ENCODE peak calls at places on chromosomes 11 and 22, in six cellular contexts. Q is A549, D is ovary, V is substantia nigra, I is fibroblast of lung, T is mesendoderm. S is an unnamed sample.

GRCh38 chr22:27809700-27810365 is 8.3 kb upstream of the MN1 start:
- DNase-seq in V (no peak), T (no peak), I (no peak), D (no peak), Q (no peak), S (no peak)

GRCh38 chr11:17161515-17161914 is 46.3 kb downstream of the PIK3C2A start:
- DNase-seq in Q (no peak), I (no peak), V (no peak), D (no peak), T (no peak), S (no peak)

GRCh38 chr11:70281114-70281729 is 10.7 kb downstream of the PPFIA1 start:
- DNase-seq in I (peak; percentile 76), Q (no peak), T (peak; percentile 21), V (no peak), D (no peak), S (no peak)

GRCh38 chr11:69074375-69074774 is 25.6 kb downstream of the TPCN2 start:
- DNase-seq in I (no peak), Q (no peak), D (no peak), T (no peak), V (no peak), S (no peak)

GRCh38 chr11:102727890-102728289 is 3.1 kb upstream of the MMP8 start:
- DNase-seq in I (peak; percentile 80), T (no peak), Q (no peak), D (no peak), V (no peak), S (no peak)

GRCh38 chr22:39598017-39598965 is 27.7 kb downstream of the CACNA1I start:
- DNase-seq in T (peak; percentile 86), V (no peak), Q (peak; percentile 14), D (no peak), I (no peak), S (peak; percentile 77)

GRCh38 chr11:27477831-27478230 is 5.2 kb upstream of the LGR4 start:
- DNase-seq in I (no peak), T (no peak), Q (no peak), V (no peak), D (no peak), S (no peak)

GRCh38 chr11:129951201-129951882 is 51.3 kb downstream of the PRDM10 start:
- DNase-seq in T (no peak), D (no peak), I (no peak), V (no peak), Q (no peak), S (no peak)

GRCh38 chr11:17494019-17494418 is 17.4 kb upstream of the ABCC8 start:
- DNase-seq in D (no peak), T (no peak), Q (no peak), V (no peak), I (no peak), S (no peak)

GRCh38 chr11:104075716-104076115 is 39.3 kb downstream of the DDI1 start:
- DNase-seq in Q (no peak), T (no peak), I (no peak), V (no peak), D (no peak), S (no peak)

GRCh38 chr22:31085493-31085824 is 4.3 kb downstream of the SMTN start:
- DNase-seq in T (peak; percentile 71), D (no peak), I (no peak), Q (no peak), V (peak; percentile 79), S (no peak)
- H3K27ac ChIP-seq in T (no peak overlapping the region), D (peak overlapping the region; percentile 82), I (peak overlapping the region; percentile 87), Q (peak overlapping the region; percentile 85), V (peak overlapping the region; percentile 98), S (no peak overlapping the region)

DNA sequence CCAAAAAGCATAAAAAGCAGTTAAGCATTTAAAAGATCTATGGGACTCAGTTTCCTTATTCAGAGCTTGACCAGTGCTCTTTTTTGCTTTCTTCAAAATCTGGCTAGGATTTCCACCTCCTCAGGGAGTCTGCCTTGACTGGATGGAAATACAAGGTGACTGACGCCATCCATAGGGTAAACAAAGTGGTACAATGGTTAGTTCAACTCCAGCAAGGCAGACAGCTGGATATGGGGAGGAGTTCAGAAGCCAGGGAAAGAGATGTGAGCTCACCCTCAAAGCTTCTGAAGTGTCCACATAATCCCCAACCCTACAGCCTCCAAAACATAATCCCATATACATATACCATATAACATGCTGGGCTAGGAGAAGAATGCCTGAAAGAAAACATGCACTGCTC is 52.0 kb downstream of the KIRREL3 start:
- DNase-seq in Q (no peak), T (no peak), I (peak; percentile 63), D (no peak), V (no peak), S (no peak)
- H3K27ac ChIP-seq in Q (no peak overlapping the region), T (no peak overlapping the region), I (no peak overlapping the region), D (no peak overlapping the region), V (no peak overlapping the region), S (no peak overlapping the region)

GRCh38 chr11:1534682-1535081 is 37.4 kb downstream of the DUSP8 start:
- DNase-seq in Q (no peak), V (no peak), D (no peak), T (no peak), I (peak; percentile 77), S (no peak)
- H3K27ac ChIP-seq in Q (no peak overlapping the region), V (no peak overlapping the region), D (no peak overlapping the region), T (no peak overlapping the region), I (no peak overlapping the region), S (no peak overlapping the region)

GRCh38 chr22:17705565-17706450 is 67.3 kb downstream of the BCL2L13 start:
- DNase-seq in I (peak; percentile 33), T (no peak), D (no peak), Q (no peak), V (no peak), S (no peak)
- H3K27ac ChIP-seq in I (peak overlapping the region; percentile 57), T (peak overlapping the region; percentile 25), D (peak overlapping the region; percentile 14), Q (peak overlapping the region; percentile 87), V (peak overlapping the region; percentile 33), S (no peak overlapping the region)

GRCh38 chr11:74703211-74703610 is 28.0 kb downstream of the CHRDL2 start:
- DNase-seq in T (no peak), Q (no peak), V (no peak), D (no peak), I (no peak), S (no peak)

GRCh38 chr11:74707182-74707581 is 24.0 kb downstream of the CHRDL2 start:
- DNase-seq in T (no peak), D (no peak), I (no peak), V (no peak), Q (no peak), S (no peak)

GRCh38 chr11:74701351-74701750 is 29.9 kb downstream of the CHRDL2 start:
- DNase-seq in T (peak; percentile 87), V (no peak), I (no peak), D (no peak), Q (no peak), S (no peak)

GRCh38 chr11:74699615-74700396 is 31.4 kb downstream of the CHRDL2 start:
- DNase-seq in D (no peak), Q (no peak), T (no peak), I (no peak), V (no peak), S (no peak)

GRCh38 chr11:74702383-74703007 is 28.7 kb downstream of the CHRDL2 start:
- DNase-seq in T (peak; percentile 88), Q (peak; percentile 84), I (peak; percentile 51), D (no peak), V (peak; percentile 16), S (peak; percentile 27)
- H3K27ac ChIP-seq in T (no peak overlapping the region), Q (peak overlapping the region; percentile 53), I (no peak overlapping the region), D (no peak overlapping the region), V (no peak overlapping the region), S (no peak overlapping the region)

DNA sequence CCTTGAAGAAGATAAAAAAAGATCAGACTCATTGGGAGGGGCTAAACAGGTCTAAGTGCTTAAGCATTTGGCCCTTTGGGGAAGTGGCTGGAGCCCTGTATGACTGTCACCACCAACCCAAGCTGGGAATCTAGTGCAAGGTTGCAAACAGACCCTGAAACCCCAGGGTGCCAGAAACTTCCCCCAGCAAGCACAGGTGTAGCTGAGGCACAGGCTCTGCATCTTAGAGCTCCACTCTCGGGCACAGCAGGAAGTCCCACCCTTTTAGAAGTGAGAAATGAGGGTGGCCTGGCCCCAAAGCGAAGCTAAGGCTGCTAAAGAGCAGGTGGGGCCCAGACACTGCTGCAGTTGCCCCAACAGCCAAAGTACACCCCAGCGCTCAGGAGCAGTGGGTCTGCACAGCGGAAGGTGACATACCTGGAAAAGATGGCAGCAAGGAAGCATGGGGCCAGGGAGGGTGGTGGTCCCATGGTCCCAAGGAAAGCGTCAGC is 5.8 kb upstream of the KDM2A start:
- DNase-seq in V (no peak), T (no peak), Q (no peak), I (no peak), D (no peak), S (no peak)
- H3K27ac ChIP-seq in V (no peak overlapping the region), T (peak overlapping the region; percentile 59), Q (no peak overlapping the region), I (no peak overlapping the region), D (no peak overlapping the region), S (peak overlapping the region; percentile 10)

GRCh38 chr11:123330948-123331347 is 99.1 kb upstream of the GRAMD1B start:
- DNase-seq in I (no peak), T (no peak), D (no peak), Q (no peak), V (no peak), S (no peak)
- H3K27ac ChIP-seq in I (no peak overlapping the region), T (no peak overlapping the region), D (no peak overlapping the region), Q (no peak overlapping the region), V (no peak overlapping the region), S (no peak overlapping the region)